ENCODE peak calls at places on chromosome 15, in four cellular contexts. X is hepatic stellate cell, J is HEK293T, E is EL. D is an unnamed sample.

GRCh38 chr15:57611938-57612337 is 20.2 kb downstream of the MYZAP start:
- DNase-seq in E (peak), X (no peak), J (no peak), D (peak)

GRCh38 chr15:89472785-89473256 is 23.6 kb downstream of the RHCG start:
- DNase-seq in J (peak), X (peak), E (peak), D (peak)

GRCh38 chr15:58585668-58586461 is 154.1 kb downstream of the LIPC start:
- DNase-seq in J (no peak), X (no peak), E (no peak), D (no peak)

GRCh38 chr15:69881310-69881660 is 216.4 kb downstream of the TLE3 start:
- DNase-seq in X (no peak), E (no peak), J (no peak), D (no peak)

GRCh38 chr15:88382482-88382983 is 84.7 kb downstream of the MRPL46 start:
- DNase-seq in E (peak), J (no peak), X (no peak), D (no peak)

GRCh38 chr15:41520636-41521035 is 7.0 kb upstream of the LTK start:
- DNase-seq in J (no peak), X (no peak), E (no peak), D (no peak)

GRCh38 chr15:73987646-73988045 is 4.4 kb downstream of the STOML1 start:
- DNase-seq in E (no peak), X (no peak), J (no peak), D (no peak)

GRCh38 chr15:63402498-63403253 is 21.0 kb upstream of the CA12 start:
- DNase-seq in E (peak), J (peak), X (peak), D (peak)

GRCh38 chr15:48866141-48866563 is 11.8 kb upstream of the EID1 start:
- DNase-seq in E (peak), X (no peak), J (no peak), D (no peak)

GRCh38 chr15:99507732-99508571 is 57.8 kb upstream of the MEF2A start:
- DNase-seq in X (peak), J (no peak), E (no peak), D (no peak)

GRCh38 chr15:90040618-90041017 is 39.5 kb downstream of the ZNF710 start:
- DNase-seq in X (no peak), J (no peak), E (no peak), D (peak)

GRCh38 chr15:65195542-65196026 is 10.4 kb upstream of the CLPX start:
- DNase-seq in X (no peak), J (no peak), E (no peak), D (no peak)

GRCh38 chr15:100635406-100636071 is 33.1 kb downstream of the ASB7 start:
- DNase-seq in X (no peak), E (no peak), J (no peak), D (no peak)

GRCh38 chr15:77489647-77490046 is 69.0 kb downstream of the HMG20A start:
- DNase-seq in E (no peak), X (no peak), J (no peak), D (no peak)

GRCh38 chr15:64717735-64718495 is 57.5 kb downstream of the RBPMS2 start:
- DNase-seq in J (no peak), E (no peak), X (no peak), D (no peak)

GRCh38 chr15:100437261-100437660 is 91.5 kb downstream of the CERS3 start:
- DNase-seq in E (no peak), X (no peak), J (no peak), D (no peak)

GRCh38 chr15:83207622-83208356 is at the start of gene HDGFL3:
- DNase-seq in J (peak), E (peak), X (peak), D (peak)

GRCh38 chr15:92142242-92143232 is 251.1 kb upstream of the ST8SIA2 start:
- DNase-seq in X (no peak), J (no peak), E (no peak), D (no peak)

GRCh38 chr15:33209575-33210519 is 15.3 kb upstream of the FMN1 start:
- DNase-seq in X (no peak), E (no peak), J (no peak), D (no peak)

GRCh38 chr15:96356494-96357455 is 26.3 kb downstream of the NR2F2 start:
- DNase-seq in E (peak), X (peak), J (peak), D (peak)

GRCh38 chr15:82058026-82058425 is 12.2 kb upstream of the MEX3B start:
- DNase-seq in X (no peak), J (no peak), E (no peak), D (peak)

GRCh38 chr15:84782346-84782745 is 34.0 kb downstream of the ZNF592 start:
- DNase-seq in X (no peak), J (no peak), E (no peak), D (no peak)

GRCh38 chr15:77291107-77291506 is 128.8 kb downstream of the PEAK1 start:
- DNase-seq in X (no peak), E (no peak), J (no peak), D (no peak)

GRCh38 chr15:43954181-43954621 is 127.4 kb downstream of the WDR76 start:
- DNase-seq in E (peak), X (no peak), J (no peak), D (no peak)